ENCODE peak calls at places on chromosome 16, in five cellular contexts. One of them, this sample, is unnamed.

GRCh38 chr16:85045077-85045476 is 17.5 kb downstream of the KIAA0513 start:
- DNase-seq in dorsolateral prefrontal cortex: no peak
- DNase-seq in naive thymus-derived CD4-positive, alpha-beta T cell: no peak
- DNase-seq in left ventricle myocardium inferior: no peak
- DNase-seq in heart right ventricle: no peak
- DNase-seq in this sample: no peak

GRCh38 chr16:85066346-85066885 is 38.8 kb downstream of the KIAA0513 start:
- DNase-seq in heart right ventricle: no peak
- DNase-seq in dorsolateral prefrontal cortex: no peak
- DNase-seq in naive thymus-derived CD4-positive, alpha-beta T cell: no peak
- DNase-seq in left ventricle myocardium inferior: no peak
- DNase-seq in this sample: no peak

GRCh38 chr16:4918790-4919210 is 18.1 kb downstream of the PPL start:
- DNase-seq in left ventricle myocardium inferior: no peak
- DNase-seq in naive thymus-derived CD4-positive, alpha-beta T cell: no peak
- DNase-seq in dorsolateral prefrontal cortex: no peak
- DNase-seq in heart right ventricle: no peak
- DNase-seq in this sample: no peak

GRCh38 chr16:23874613-23875294 is 39.0 kb downstream of the PRKCB start:
- DNase-seq in dorsolateral prefrontal cortex: no peak
- DNase-seq in naive thymus-derived CD4-positive, alpha-beta T cell: no peak
- DNase-seq in heart right ventricle: no peak
- DNase-seq in left ventricle myocardium inferior: no peak
- DNase-seq in this sample: no peak

GRCh38 chr16:13873835-13874438 is 46.0 kb upstream of the ERCC4 start:
- DNase-seq in heart right ventricle: no peak
- DNase-seq in left ventricle myocardium inferior: no peak
- DNase-seq in dorsolateral prefrontal cortex: peak
- DNase-seq in naive thymus-derived CD4-positive, alpha-beta T cell: no peak
- DNase-seq in this sample: no peak

GRCh38 chr16:14487579-14487978 is 142.5 kb downstream of the PARN start:
- DNase-seq in left ventricle myocardium inferior: no peak
- DNase-seq in naive thymus-derived CD4-positive, alpha-beta T cell: peak
- DNase-seq in heart right ventricle: no peak
- DNase-seq in dorsolateral prefrontal cortex: no peak
- DNase-seq in this sample: no peak

GRCh38 chr16:88857728-88858339 is 907 bp downstream of the TRAPPC2L start:
- DNase-seq in left ventricle myocardium inferior: peak
- DNase-seq in dorsolateral prefrontal cortex: peak
- DNase-seq in naive thymus-derived CD4-positive, alpha-beta T cell: peak
- DNase-seq in heart right ventricle: peak
- DNase-seq in this sample: peak

GRCh38 chr16:4314532-4315184 is 1.2 kb upstream of the GLIS2 start:
- DNase-seq in heart right ventricle: no peak
- DNase-seq in left ventricle myocardium inferior: no peak
- DNase-seq in naive thymus-derived CD4-positive, alpha-beta T cell: no peak
- DNase-seq in dorsolateral prefrontal cortex: peak
- DNase-seq in this sample: no peak

GRCh38 chr16:66832190-66832589 is 1.4 kb upstream of the NAE1 start:
- DNase-seq in heart right ventricle: no peak
- DNase-seq in naive thymus-derived CD4-positive, alpha-beta T cell: no peak
- DNase-seq in dorsolateral prefrontal cortex: no peak
- DNase-seq in left ventricle myocardium inferior: no peak
- DNase-seq in this sample: no peak

GRCh38 chr16:89782489-89782888 is 34.0 kb downstream of the FANCA start:
- DNase-seq in heart right ventricle: no peak
- DNase-seq in dorsolateral prefrontal cortex: no peak
- DNase-seq in naive thymus-derived CD4-positive, alpha-beta T cell: no peak
- DNase-seq in left ventricle myocardium inferior: no peak
- DNase-seq in this sample: no peak

GRCh38 chr16:87828071-87828971 is 41.0 kb downstream of the SLC7A5 start:
- DNase-seq in heart right ventricle: no peak
- DNase-seq in naive thymus-derived CD4-positive, alpha-beta T cell: no peak
- DNase-seq in dorsolateral prefrontal cortex: no peak
- DNase-seq in left ventricle myocardium inferior: no peak
- DNase-seq in this sample: no peak

GRCh38 chr16:85422374-85423185 is 190.5 kb upstream of the GSE1 start:
- DNase-seq in left ventricle myocardium inferior: peak
- DNase-seq in heart right ventricle: no peak
- DNase-seq in naive thymus-derived CD4-positive, alpha-beta T cell: no peak
- DNase-seq in dorsolateral prefrontal cortex: no peak
- DNase-seq in this sample: no peak

GRCh38 chr16:89376812-89377445 is 113.4 kb downstream of the ANKRD11 start:
- DNase-seq in heart right ventricle: no peak
- DNase-seq in dorsolateral prefrontal cortex: no peak
- DNase-seq in left ventricle myocardium inferior: no peak
- DNase-seq in naive thymus-derived CD4-positive, alpha-beta T cell: no peak
- DNase-seq in this sample: no peak

GRCh38 chr16:84341533-84342295 is 26.6 kb upstream of the ATP2C2 start:
- DNase-seq in naive thymus-derived CD4-positive, alpha-beta T cell: no peak
- DNase-seq in heart right ventricle: no peak
- DNase-seq in dorsolateral prefrontal cortex: no peak
- DNase-seq in left ventricle myocardium inferior: no peak
- DNase-seq in this sample: no peak

GRCh38 chr16:88133507-88133843 is 182.2 kb downstream of the BANP start:
- DNase-seq in naive thymus-derived CD4-positive, alpha-beta T cell: no peak
- DNase-seq in dorsolateral prefrontal cortex: no peak
- DNase-seq in heart right ventricle: no peak
- DNase-seq in left ventricle myocardium inferior: no peak
- DNase-seq in this sample: no peak

GRCh38 chr16:5850632-5851175 is 753.1 kb upstream of the EEF2KMT start:
- DNase-seq in naive thymus-derived CD4-positive, alpha-beta T cell: no peak
- DNase-seq in heart right ventricle: no peak
- DNase-seq in dorsolateral prefrontal cortex: no peak
- DNase-seq in left ventricle myocardium inferior: no peak
- DNase-seq in this sample: no peak

GRCh38 chr16:28195859-28196258 is 15.9 kb downstream of the XPO6 start:
- DNase-seq in left ventricle myocardium inferior: no peak
- DNase-seq in heart right ventricle: no peak
- DNase-seq in naive thymus-derived CD4-positive, alpha-beta T cell: no peak
- DNase-seq in dorsolateral prefrontal cortex: no peak
- DNase-seq in this sample: no peak

GRCh38 chr16:28191364-28191985 is 20.3 kb downstream of the XPO6 start:
- DNase-seq in naive thymus-derived CD4-positive, alpha-beta T cell: no peak
- DNase-seq in dorsolateral prefrontal cortex: no peak
- DNase-seq in heart right ventricle: no peak
- DNase-seq in left ventricle myocardium inferior: no peak
- DNase-seq in this sample: no peak

GRCh38 chr16:28193530-28194423 is 18.0 kb downstream of the XPO6 start:
- DNase-seq in dorsolateral prefrontal cortex: no peak
- DNase-seq in heart right ventricle: no peak
- DNase-seq in naive thymus-derived CD4-positive, alpha-beta T cell: no peak
- DNase-seq in left ventricle myocardium inferior: no peak
- DNase-seq in this sample: no peak

GRCh38 chr16:28196331-28196987 is 15.3 kb downstream of the XPO6 start:
- DNase-seq in heart right ventricle: no peak
- DNase-seq in dorsolateral prefrontal cortex: no peak
- DNase-seq in left ventricle myocardium inferior: no peak
- DNase-seq in naive thymus-derived CD4-positive, alpha-beta T cell: no peak
- DNase-seq in this sample: no peak

DNA sequence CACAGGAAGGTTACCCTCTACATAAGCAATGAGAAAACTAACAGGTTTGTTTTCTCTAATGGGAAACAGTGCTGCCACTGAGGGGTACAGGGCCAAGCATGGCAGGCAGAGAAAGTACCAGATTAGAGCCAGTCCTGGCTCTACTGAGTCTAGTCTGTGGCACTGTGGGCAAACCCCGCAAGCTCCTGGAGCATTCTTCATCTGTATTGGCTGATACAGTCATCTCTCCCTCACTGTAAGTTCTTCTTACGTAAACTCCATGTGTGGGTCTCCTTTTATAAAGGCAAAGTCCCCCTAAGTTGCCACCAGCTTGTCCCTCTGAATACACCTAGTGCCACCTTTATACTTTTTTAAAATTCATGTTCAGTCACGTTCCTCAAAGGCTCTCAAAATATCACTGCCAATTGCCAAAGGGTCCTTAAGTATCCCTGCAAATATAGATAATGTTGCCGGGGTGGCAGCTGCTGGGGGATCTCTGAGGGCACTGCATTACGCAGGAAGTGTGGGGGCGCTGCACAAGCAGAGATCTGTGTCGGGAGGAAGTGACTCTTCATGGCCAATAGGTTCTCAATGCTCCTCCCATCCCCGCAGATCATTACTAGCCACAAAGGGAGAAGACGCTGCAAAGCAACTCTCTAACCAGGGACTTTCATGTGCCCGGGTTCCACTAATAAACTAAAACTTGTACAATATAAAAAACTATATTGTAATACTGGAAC is 18.8 kb downstream of the XPO6 start:
- DNase-seq in dorsolateral prefrontal cortex: no peak
- DNase-seq in heart right ventricle: no peak
- DNase-seq in left ventricle myocardium inferior: no peak
- DNase-seq in naive thymus-derived CD4-positive, alpha-beta T cell: peak
- DNase-seq in this sample: no peak
- H3K27ac ChIP-seq in dorsolateral prefrontal cortex: no peak
- H3K27ac ChIP-seq in heart right ventricle: no peak
- H3K27ac ChIP-seq in left ventricle myocardium inferior: no peak
- H3K27ac ChIP-seq in naive thymus-derived CD4-positive, alpha-beta T cell: peak
- H3K27ac ChIP-seq in this sample: no peak

GRCh38 chr16:30724641-30725464 is 23.4 kb upstream of the PHKG2 start:
- DNase-seq in dorsolateral prefrontal cortex: no peak
- DNase-seq in left ventricle myocardium inferior: peak
- DNase-seq in naive thymus-derived CD4-positive, alpha-beta T cell: no peak
- DNase-seq in heart right ventricle: peak
- DNase-seq in this sample: peak

GRCh38 chr16:30731411-30731810 is 16.8 kb upstream of the PHKG2 start:
- DNase-seq in naive thymus-derived CD4-positive, alpha-beta T cell: no peak
- DNase-seq in heart right ventricle: no peak
- DNase-seq in left ventricle myocardium inferior: no peak
- DNase-seq in dorsolateral prefrontal cortex: no peak
- DNase-seq in this sample: no peak

GRCh38 chr16:30725465-30725792 is 22.8 kb upstream of the PHKG2 start:
- DNase-seq in dorsolateral prefrontal cortex: no peak
- DNase-seq in left ventricle myocardium inferior: no peak
- DNase-seq in naive thymus-derived CD4-positive, alpha-beta T cell: no peak
- DNase-seq in heart right ventricle: no peak
- DNase-seq in this sample: no peak

GRCh38 chr16:30728321-30728720 is 19.9 kb upstream of the PHKG2 start:
- DNase-seq in dorsolateral prefrontal cortex: no peak
- DNase-seq in naive thymus-derived CD4-positive, alpha-beta T cell: no peak
- DNase-seq in heart right ventricle: no peak
- DNase-seq in left ventricle myocardium inferior: no peak
- DNase-seq in this sample: no peak

GRCh38 chr16:30728904-30729672 is 19.1 kb upstream of the PHKG2 start:
- DNase-seq in dorsolateral prefrontal cortex: no peak
- DNase-seq in naive thymus-derived CD4-positive, alpha-beta T cell: no peak
- DNase-seq in heart right ventricle: no peak
- DNase-seq in left ventricle myocardium inferior: peak
- DNase-seq in this sample: no peak
- H3K27ac ChIP-seq in dorsolateral prefrontal cortex: no peak
- H3K27ac ChIP-seq in naive thymus-derived CD4-positive, alpha-beta T cell: no peak
- H3K27ac ChIP-seq in heart right ventricle: peak
- H3K27ac ChIP-seq in left ventricle myocardium inferior: peak
- H3K27ac ChIP-seq in this sample: peak

DNA sequence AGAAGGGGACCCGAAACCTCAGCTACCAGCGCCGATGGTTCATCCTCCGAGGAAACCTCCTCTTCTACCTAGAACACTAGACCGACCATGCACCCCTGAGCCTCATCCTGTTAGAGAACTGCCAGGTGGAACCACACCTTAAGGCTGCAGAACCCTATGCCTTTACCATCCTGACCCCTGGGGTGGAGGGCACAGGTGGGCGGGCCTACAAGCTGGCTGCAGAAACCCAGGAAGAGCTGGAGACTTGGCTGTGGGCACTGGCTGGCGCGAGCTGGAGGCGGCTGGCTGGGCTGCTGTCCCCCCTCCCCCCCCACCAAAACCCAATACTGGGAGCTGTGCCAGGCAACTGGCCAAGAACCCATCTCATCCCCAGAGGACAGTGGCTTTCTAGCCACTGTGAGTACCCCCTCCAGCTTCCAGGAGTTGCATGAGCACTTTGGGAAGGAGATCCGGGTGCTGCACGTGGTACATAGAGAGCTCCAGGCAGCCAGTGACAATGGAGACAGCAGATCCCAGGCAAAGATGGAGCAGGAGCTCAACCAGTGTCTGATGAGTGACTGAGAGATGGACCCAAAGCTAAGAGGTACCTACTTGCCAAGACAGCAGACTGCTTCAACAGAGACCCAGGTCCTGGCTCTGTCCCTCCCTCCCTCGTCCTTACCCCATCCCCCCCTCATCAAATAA is 1.4 kb upstream of the CD2BP2 start:
- DNase-seq in heart right ventricle: no peak
- DNase-seq in left ventricle myocardium inferior: no peak
- DNase-seq in dorsolateral prefrontal cortex: no peak
- DNase-seq in naive thymus-derived CD4-positive, alpha-beta T cell: no peak
- DNase-seq in this sample: peak
- H3K27ac ChIP-seq in heart right ventricle: peak
- H3K27ac ChIP-seq in left ventricle myocardium inferior: peak
- H3K27ac ChIP-seq in dorsolateral prefrontal cortex: peak
- H3K27ac ChIP-seq in naive thymus-derived CD4-positive, alpha-beta T cell: peak
- H3K27ac ChIP-seq in this sample: peak

GRCh38 chr16:53814791-53815190 is 110.8 kb downstream of the FTO start:
- DNase-seq in naive thymus-derived CD4-positive, alpha-beta T cell: no peak
- DNase-seq in left ventricle myocardium inferior: no peak
- DNase-seq in heart right ventricle: no peak
- DNase-seq in dorsolateral prefrontal cortex: no peak
- DNase-seq in this sample: no peak

GRCh38 chr16:53817812-53818211 is 113.9 kb downstream of the FTO start:
- DNase-seq in heart right ventricle: no peak
- DNase-seq in left ventricle myocardium inferior: no peak
- DNase-seq in dorsolateral prefrontal cortex: no peak
- DNase-seq in naive thymus-derived CD4-positive, alpha-beta T cell: no peak
- DNase-seq in this sample: no peak

GRCh38 chr16:53816211-53816610 is 112.3 kb downstream of the FTO start:
- DNase-seq in naive thymus-derived CD4-positive, alpha-beta T cell: no peak
- DNase-seq in dorsolateral prefrontal cortex: peak
- DNase-seq in heart right ventricle: no peak
- DNase-seq in left ventricle myocardium inferior: no peak
- DNase-seq in this sample: no peak

GRCh38 chr16:53812914-53813313 is 109.0 kb downstream of the FTO start:
- DNase-seq in heart right ventricle: no peak
- DNase-seq in left ventricle myocardium inferior: no peak
- DNase-seq in naive thymus-derived CD4-positive, alpha-beta T cell: no peak
- DNase-seq in dorsolateral prefrontal cortex: no peak
- DNase-seq in this sample: no peak

GRCh38 chr16:53817117-53817516 is 113.2 kb downstream of the FTO start:
- DNase-seq in heart right ventricle: no peak
- DNase-seq in left ventricle myocardium inferior: no peak
- DNase-seq in dorsolateral prefrontal cortex: no peak
- DNase-seq in naive thymus-derived CD4-positive, alpha-beta T cell: no peak
- DNase-seq in this sample: no peak
- H3K27ac ChIP-seq in heart right ventricle: no peak
- H3K27ac ChIP-seq in left ventricle myocardium inferior: no peak
- H3K27ac ChIP-seq in dorsolateral prefrontal cortex: no peak
- H3K27ac ChIP-seq in naive thymus-derived CD4-positive, alpha-beta T cell: no peak
- H3K27ac ChIP-seq in this sample: no peak

This sample was measured in substantia nigra.